ENCODE peak calls at places on chromosomes 6 and 20, in four cellular contexts. One of them, this sample, is unnamed.

GRCh38 chr6:19865178-19865577 is 28.0 kb downstream of the ID4 start:
- DNase-seq in Caco-2: no peak
- DNase-seq in heart right ventricle: no peak
- DNase-seq in GM10248: no peak
- DNase-seq in this sample: no peak

GRCh38 chr6:55388161-55388560 is 60.9 kb downstream of the GFRAL start:
- DNase-seq in Caco-2: peak; percentile 19
- DNase-seq in heart right ventricle: no peak
- DNase-seq in GM10248: no peak
- DNase-seq in this sample: no peak

GRCh38 chr6:39137235-39137634 is 22.2 kb upstream of the SAYSD1 start:
- DNase-seq in Caco-2: peak; percentile 76
- DNase-seq in heart right ventricle: peak; percentile 29
- DNase-seq in GM10248: no peak
- DNase-seq in this sample: peak; percentile 55

GRCh38 chr6:161511455-161512159 is 237.7 kb upstream of the AGPAT4 start:
- DNase-seq in Caco-2: no peak
- DNase-seq in heart right ventricle: no peak
- DNase-seq in GM10248: no peak
- DNase-seq in this sample: no peak

GRCh38 chr6:106534564-106534982 is 94.7 kb downstream of the RTN4IP1 start:
- DNase-seq in Caco-2: no peak
- DNase-seq in heart right ventricle: no peak
- DNase-seq in GM10248: no peak
- DNase-seq in this sample: peak; percentile 56

GRCh38 chr20:44814937-44815336 is 4.6 kb upstream of the RIMS4 start:
- DNase-seq in Caco-2: no peak
- DNase-seq in heart right ventricle: no peak
- DNase-seq in GM10248: no peak
- DNase-seq in this sample: no peak

GRCh38 chr6:83978324-83978734 is 55.2 kb upstream of the MRAP2 start:
- DNase-seq in Caco-2: no peak
- DNase-seq in heart right ventricle: no peak
- DNase-seq in GM10248: no peak
- DNase-seq in this sample: no peak

GRCh38 chr20:2305946-2306345 is 10.1 kb downstream of the TGM3 start:
- DNase-seq in Caco-2: peak; percentile 38
- DNase-seq in heart right ventricle: no peak
- DNase-seq in GM10248: no peak
- DNase-seq in this sample: no peak

GRCh38 chr6:131950767-131951575 is at the start of gene CCN2:
- DNase-seq in Caco-2: peak; percentile 94
- DNase-seq in heart right ventricle: peak; percentile 83
- DNase-seq in GM10248: peak; percentile 25
- DNase-seq in this sample: peak; percentile 100

GRCh38 chr6:51137777-51138176 is 319.1 kb downstream of the TFAP2B start:
- DNase-seq in Caco-2: no peak
- DNase-seq in heart right ventricle: no peak
- DNase-seq in GM10248: no peak
- DNase-seq in this sample: no peak

GRCh38 chr20:63119451-63120285 is 96.3 kb downstream of the YTHDF1 start:
- DNase-seq in Caco-2: no peak
- DNase-seq in heart right ventricle: no peak
- DNase-seq in GM10248: no peak
- DNase-seq in this sample: no peak

GRCh38 chr20:19858972-19859371 is 100.9 kb downstream of the RIN2 start:
- DNase-seq in Caco-2: no peak
- DNase-seq in heart right ventricle: no peak
- DNase-seq in GM10248: no peak
- DNase-seq in this sample: no peak

GRCh38 chr6:31729979-31730630 is 1.0 kb upstream of the DDAH2 start:
- DNase-seq in Caco-2: peak; percentile 87
- DNase-seq in heart right ventricle: peak; percentile 92
- DNase-seq in GM10248: peak; percentile 83
- DNase-seq in this sample: peak; percentile 91

GRCh38 chr6:71544028-71544427 is 255.4 kb downstream of the OGFRL1 start:
- DNase-seq in Caco-2: no peak
- DNase-seq in heart right ventricle: no peak
- DNase-seq in GM10248: no peak
- DNase-seq in this sample: no peak

GRCh38 chr6:76644231-76644630 is 571.8 kb upstream of the IMPG1 start:
- DNase-seq in Caco-2: no peak
- DNase-seq in heart right ventricle: no peak
- DNase-seq in GM10248: no peak
- DNase-seq in this sample: no peak

GRCh38 chr6:26172496-26172958 is 85.3 kb downstream of the HFE start:
- DNase-seq in Caco-2: no peak
- DNase-seq in heart right ventricle: no peak
- DNase-seq in GM10248: no peak
- DNase-seq in this sample: peak; percentile 41

This sample was measured in lung microvascular endothelial cell.